ENCODE peak calls at places on chromosomes 16 and 17, in five cellular contexts. D, Y, T, R and M are unnamed samples.

GRCh38 chr17:63474174-63474913 is 2.5 kb upstream of the ACE start:
- DNase-seq in D (no peak), Y (no peak), T (no peak), R (no peak), M (no peak)

GRCh38 chr16:22282254-22282892 is 14.8 kb upstream of the POLR3E start:
- DNase-seq in D (no peak), Y (no peak), T (no peak), R (no peak), M (no peak)

GRCh38 chr16:10566613-10567012 is 13.8 kb downstream of the EMP2 start:
- DNase-seq in D (no peak), Y (no peak), T (no peak), R (no peak), M (no peak)

GRCh38 chr17:70169707-70170597 is 620 bp downstream of the KCNJ2 start:
- DNase-seq in D (no peak), Y (peak), T (no peak), R (peak), M (peak)

GRCh38 chr17:56867948-56868376 is 34.0 kb downstream of the DGKE start:
- DNase-seq in D (peak), Y (peak), T (no peak), R (peak), M (peak)

GRCh38 chr16:66435896-66436295 is 8.8 kb downstream of the BEAN1 start:
- DNase-seq in D (no peak), Y (no peak), T (no peak), R (no peak), M (no peak)

GRCh38 chr17:58621174-58621573 is 70.7 kb downstream of the TEX14 start:
- DNase-seq in D (no peak), Y (no peak), T (no peak), R (no peak), M (no peak)

GRCh38 chr17:66627985-66628384 is 206.9 kb upstream of the CACNG5 start:
- DNase-seq in D (no peak), Y (peak), T (no peak), R (peak), M (no peak)

GRCh38 chr17:34207572-34207971 is 47.5 kb upstream of the CCL2 start:
- DNase-seq in D (no peak), Y (no peak), T (no peak), R (peak), M (no peak)

GRCh38 chr16:3458278-3458851 is 14.9 kb downstream of the NAA60 start:
- DNase-seq in D (peak), Y (peak), T (no peak), R (peak), M (peak)

GRCh38 chr17:45801386-45801785 is 17.3 kb downstream of the CRHR1 start:
- DNase-seq in D (no peak), Y (no peak), T (no peak), R (no peak), M (no peak)

GRCh38 chr17:33284022-33284421 is 9.1 kb downstream of the ASIC2 start:
- DNase-seq in D (peak), Y (peak), T (peak), R (peak), M (peak)

GRCh38 chr17:55769625-55770000 is 18.8 kb downstream of the PCTP start:
- DNase-seq in D (peak), Y (peak), T (no peak), R (peak), M (peak)

GRCh38 chr17:50779747-50780363 is 12.5 kb upstream of the ANKRD40CL start:
- DNase-seq in D (no peak), Y (no peak), T (no peak), R (no peak), M (no peak)

GRCh38 chr17:37050905-37051304 is 102.2 kb downstream of the AATF start:
- DNase-seq in D (no peak), Y (no peak), T (peak), R (no peak), M (no peak)

GRCh38 chr17:79645777-79646088 is 34.9 kb upstream of the RBFOX3 start:
- DNase-seq in D (no peak), Y (no peak), T (no peak), R (no peak), M (no peak)

GRCh38 chr17:74196541-74197310 is 6.8 kb upstream of the RPL38 start:
- DNase-seq in D (no peak), Y (no peak), T (no peak), R (no peak), M (no peak)

GRCh38 chr16:86819523-86819887 is 241.2 kb downstream of the FOXL1 start:
- DNase-seq in D (no peak), Y (peak), T (no peak), R (peak), M (no peak)

GRCh38 chr16:56357291-56357764 is 68.0 kb downstream of the AMFR start:
- DNase-seq in D (no peak), Y (peak), T (peak), R (peak), M (peak)

GRCh38 chr17:29443041-29443440 is 52.9 kb downstream of the TAOK1 start:
- DNase-seq in D (no peak), Y (no peak), T (no peak), R (no peak), M (no peak)

GRCh38 chr17:30005709-30006320 is 64.4 kb downstream of the EFCAB5 start:
- DNase-seq in D (no peak), Y (peak), T (no peak), R (peak), M (peak)

GRCh38 chr16:88317619-88317977 is 65.2 kb upstream of the ZNF469 start:
- DNase-seq in D (no peak), Y (peak), T (no peak), R (peak), M (peak)

GRCh38 chr17:64377769-64378282 is 12.8 kb downstream of the PECAM1 start:
- DNase-seq in D (no peak), Y (no peak), T (no peak), R (no peak), M (peak)

GRCh38 chr17:28317099-28317964 is 1.7 kb upstream of the TMEM97 start:
- DNase-seq in D (no peak), Y (no peak), T (no peak), R (no peak), M (no peak)

GRCh38 chr17:44314869-44315661 is 6.7 kb downstream of the RUNDC3A start:
- DNase-seq in D (peak), Y (peak), T (no peak), R (peak), M (peak)

GRCh38 chr16:19382887-19383816 is 34.5 kb upstream of the TMC5 start:
- DNase-seq in D (peak), Y (no peak), T (no peak), R (no peak), M (no peak)

GRCh38 chr17:48463531-48463930 is 33.5 kb upstream of the SKAP1 start:
- DNase-seq in D (no peak), Y (no peak), T (no peak), R (no peak), M (no peak)

GRCh38 chr16:75289189-75289588 is 37.8 kb upstream of the BCAR1 start:
- DNase-seq in D (peak), Y (no peak), T (no peak), R (peak), M (peak)

GRCh38 chr17:13671771-13672170 is 70.0 kb upstream of the HS3ST3A1 start:
- DNase-seq in D (peak), Y (no peak), T (peak), R (peak), M (peak)

GRCh38 chr17:65750166-65750565 is 188.7 kb upstream of the AXIN2 start:
- DNase-seq in D (no peak), Y (no peak), T (no peak), R (peak), M (no peak)

GRCh38 chr17:78956254-78956653 is 23.5 kb downstream of the LGALS3BP start:
- DNase-seq in D (no peak), Y (no peak), T (no peak), R (no peak), M (no peak)

GRCh38 chr16:72865258-72865657 is 182.7 kb downstream of the ZFHX3 start:
- DNase-seq in D (no peak), Y (no peak), T (no peak), R (no peak), M (no peak)

GRCh38 chr16:11360581-11360980 is 15.3 kb downstream of the RMI2 start:
- DNase-seq in D (no peak), Y (no peak), T (no peak), R (peak), M (no peak)

GRCh38 chr16:66566051-66566901 is at the start of gene CMTM1:
- DNase-seq in D (no peak), Y (no peak), T (no peak), R (no peak), M (no peak)

GRCh38 chr17:42179911-42180410 is 981 bp downstream of the KCNH4 start:
- DNase-seq in D (peak), Y (peak), T (no peak), R (peak), M (peak)

GRCh38 chr17:55571095-55571494 is 59.8 kb upstream of the SMIM36 start:
- DNase-seq in D (no peak), Y (no peak), T (no peak), R (no peak), M (no peak)

GRCh38 chr16:51637744-51638100 is 486.7 kb upstream of the SALL1 start:
- DNase-seq in D (no peak), Y (no peak), T (no peak), R (peak), M (peak)

GRCh38 chr16:51638338-51639135 is 487.5 kb upstream of the SALL1 start:
- DNase-seq in D (no peak), Y (peak), T (no peak), R (peak), M (peak)

GRCh38 chr16:51636913-51637743 is 486.1 kb upstream of the SALL1 start:
- DNase-seq in D (peak), Y (peak), T (no peak), R (peak), M (peak)

GRCh38 chr16:51640196-51640595 is 489.1 kb upstream of the SALL1 start:
- DNase-seq in D (no peak), Y (no peak), T (no peak), R (no peak), M (no peak)

GRCh38 chr16:51641191-51641765 is 490.2 kb upstream of the SALL1 start:
- DNase-seq in D (no peak), Y (no peak), T (peak), R (peak), M (peak)
- H3K4me3 ChIP-seq in D (no peak), Y (no peak), T (no peak), R (no peak), M (no peak)

GRCh38 chr17:6753565-6753964 is 2.3 kb upstream of the XAF1 start:
- DNase-seq in D (no peak), Y (no peak), T (no peak), R (peak), M (no peak)
- H3K4me3 ChIP-seq in D (no peak), Y (no peak), T (no peak), R (peak), M (no peak)

DNA sequence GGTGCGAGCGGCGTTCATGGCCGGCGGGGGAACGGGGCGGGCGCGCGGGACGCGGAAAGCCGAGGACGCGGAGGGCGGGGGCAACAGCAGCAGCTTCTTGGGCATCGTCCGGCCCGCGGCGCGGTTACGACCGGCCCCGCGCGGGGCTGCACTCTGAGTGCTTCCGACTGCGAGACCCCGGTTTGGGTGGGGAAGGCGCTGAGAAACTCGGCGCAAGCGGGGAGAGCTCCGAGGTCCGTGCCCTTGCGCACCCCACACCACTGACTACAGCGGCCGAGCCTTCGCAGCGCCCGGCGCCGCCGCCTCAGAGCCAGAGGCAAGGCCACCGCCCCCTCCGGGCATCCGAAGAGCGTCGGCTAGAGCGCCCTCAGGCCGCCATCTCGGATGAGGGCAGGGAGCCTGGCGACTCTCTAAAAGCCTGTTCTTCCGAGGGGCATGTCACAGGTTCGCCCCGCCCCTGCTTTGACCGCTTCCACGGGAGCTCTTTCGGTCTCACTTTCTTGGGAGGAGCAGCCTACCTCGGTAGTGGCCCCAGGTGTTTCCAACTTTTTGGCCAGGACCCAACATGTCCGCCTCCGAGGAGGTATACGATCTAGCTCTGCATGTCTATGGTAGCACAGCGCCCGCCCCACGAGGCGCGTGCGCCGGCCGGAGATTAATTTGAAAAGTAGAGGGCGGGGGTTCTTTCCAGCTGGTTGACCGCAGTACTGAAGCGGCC is at the start of gene PRPSAP1:
- DNase-seq in D (peak), Y (peak), T (peak), R (peak), M (peak)
- H3K4me3 ChIP-seq in D (peak), Y (peak), T (peak), R (peak), M (peak)

DNA sequence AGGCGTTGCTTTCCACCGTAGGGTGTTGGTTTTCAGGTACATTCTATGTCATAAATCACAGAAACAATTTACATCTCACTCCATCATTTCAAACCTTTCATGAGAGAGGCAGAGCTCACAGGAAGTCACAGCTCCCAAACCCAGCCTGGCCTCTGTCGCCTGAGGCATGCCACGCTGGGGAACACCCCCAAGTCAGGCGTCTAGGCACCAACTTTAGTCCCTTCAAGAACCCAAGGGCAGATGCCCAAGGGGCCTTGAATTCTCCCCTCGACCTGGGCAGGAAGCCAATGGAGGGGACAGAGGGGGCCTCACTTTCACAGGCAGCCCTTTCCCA is 10.5 kb downstream of the TBX4 start:
- DNase-seq in D (no peak), Y (no peak), T (no peak), R (no peak), M (no peak)
- H3K4me3 ChIP-seq in D (no peak), Y (no peak), T (no peak), R (no peak), M (no peak)

GRCh38 chr16:54931757-54932660 is 1.3 kb downstream of the IRX5 start:
- DNase-seq in D (peak), Y (peak), T (no peak), R (peak), M (no peak)
- H3K4me3 ChIP-seq in D (peak), Y (peak), T (peak), R (peak), M (peak)

GRCh38 chr16:89344314-89344828 is 126.9 kb downstream of the ZNF778 start:
- DNase-seq in D (no peak), Y (no peak), T (no peak), R (peak), M (no peak)

GRCh38 chr16:89341697-89342694 is 124.5 kb downstream of the ZNF778 start:
- DNase-seq in D (no peak), Y (no peak), T (no peak), R (no peak), M (no peak)

GRCh38 chr16:89344846-89345577 is 127.5 kb downstream of the ZNF778 start:
- DNase-seq in D (no peak), Y (no peak), T (no peak), R (no peak), M (no peak)

GRCh38 chr16:89345663-89346150 is 128.2 kb downstream of the ZNF778 start:
- DNase-seq in D (no peak), Y (no peak), T (no peak), R (no peak), M (no peak)

DNA sequence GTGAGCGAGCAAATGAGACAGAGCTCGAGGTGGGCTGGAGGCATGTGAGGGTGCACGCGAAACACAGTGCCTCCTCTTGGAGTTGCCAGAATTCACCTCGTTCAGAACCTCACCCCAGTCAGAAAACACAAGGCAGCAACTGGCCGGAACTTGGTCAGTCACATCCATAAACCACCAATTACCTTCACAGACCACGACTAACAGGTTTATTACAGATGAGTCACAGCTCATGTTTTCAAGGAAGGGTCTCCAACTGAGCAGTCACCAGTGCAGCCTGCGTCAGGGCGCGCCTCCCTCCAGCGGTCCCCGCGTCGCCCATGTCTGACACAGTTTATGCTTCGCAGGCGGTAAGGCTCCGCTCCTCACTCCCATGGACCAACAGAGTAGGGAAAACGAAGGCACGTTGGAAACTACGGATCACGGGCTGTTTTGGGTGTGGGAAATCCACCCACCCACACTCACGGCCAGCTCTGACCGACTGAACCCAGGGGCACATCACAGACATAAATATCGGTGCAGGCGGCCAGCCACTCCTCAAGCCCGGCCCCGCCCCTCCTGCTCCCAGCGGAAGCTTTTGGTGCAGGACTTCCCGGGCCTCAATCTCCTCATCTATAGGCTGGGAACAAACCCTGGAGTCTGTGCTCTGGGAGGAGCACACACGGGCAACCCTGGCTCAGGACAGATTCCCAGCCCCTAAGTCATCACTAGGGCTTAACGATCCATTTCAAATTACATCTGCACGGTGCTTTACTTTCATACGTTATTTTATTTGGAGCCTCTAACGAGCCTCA is 126.2 kb downstream of the ZNF778 start:
- DNase-seq in D (peak), Y (peak), T (no peak), R (no peak), M (peak)
- H3K4me3 ChIP-seq in D (no peak), Y (no peak), T (no peak), R (no peak), M (no peak)

GRCh38 chr16:63883091-63883490 is 1238.8 kb downstream of the CDH11 start:
- DNase-seq in D (no peak), Y (no peak), T (no peak), R (no peak), M (no peak)
- H3K4me3 ChIP-seq in D (no peak), Y (no peak), T (no peak), R (no peak), M (no peak)